ENCODE peak calls at places on chromosomes 2 and 18, in six cellular contexts. Y, I, D, T, O and R are unnamed samples.

GRCh38 chr2:115163572-115163971 is 721.1 kb downstream of the DPP10 start:
- DNase-seq in Y (peak; percentile 29), I (no peak), D (no peak), T (no peak), O (no peak), R (no peak)

GRCh38 chr2:224517963-224518362 is 67.2 kb downstream of the CUL3 start:
- DNase-seq in Y (no peak), I (no peak), D (no peak), T (no peak), O (no peak), R (no peak)

GRCh38 chr2:240149943-240150784 is 9.7 kb upstream of the OTOS start:
- DNase-seq in Y (peak; percentile 78), I (no peak), D (peak; percentile 53), T (peak; percentile 22), O (peak; percentile 23), R (peak; percentile 46)

GRCh38 chr2:241617431-241618154 is 19.4 kb downstream of the THAP4 start:
- DNase-seq in Y (peak; percentile 50), I (no peak), D (no peak), T (no peak), O (no peak), R (no peak)

GRCh38 chr2:142989276-142990204 is 112.1 kb downstream of the KYNU start:
- DNase-seq in Y (no peak), I (no peak), D (no peak), T (peak; percentile 71), O (peak; percentile 77), R (no peak)

GRCh38 chr2:110991951-110992350 is 128.8 kb upstream of the BCL2L11 start:
- DNase-seq in Y (no peak), I (no peak), D (no peak), T (no peak), O (no peak), R (no peak)

GRCh38 chr2:42102606-42103450 is 55.0 kb downstream of the PKDCC start:
- DNase-seq in Y (peak; percentile 98), I (peak; percentile 89), D (peak; percentile 72), T (no peak), O (no peak), R (peak; percentile 61)

GRCh38 chr2:162989507-162989906 is 150.9 kb upstream of the KCNH7 start:
- DNase-seq in Y (no peak), I (no peak), D (no peak), T (no peak), O (no peak), R (no peak)

GRCh38 chr2:50769416-50769815 is 262.5 kb downstream of the NRXN1 start:
- DNase-seq in Y (no peak), I (no peak), D (no peak), T (no peak), O (no peak), R (no peak)

GRCh38 chr2:174328309-174329156 is 6.2 kb upstream of the SP9 start:
- DNase-seq in Y (peak; percentile 63), I (no peak), D (no peak), T (no peak), O (peak; percentile 45), R (peak; percentile 29)

GRCh38 chr18:48868468-48869466 is 82.0 kb downstream of the SMAD7 start:
- DNase-seq in Y (no peak), I (no peak), D (peak; percentile 24), T (peak; percentile 34), O (no peak), R (no peak)

GRCh38 chr2:237223208-237223861 is 137.6 kb downstream of the COPS8 start:
- DNase-seq in Y (no peak), I (no peak), D (no peak), T (peak; percentile 100), O (peak; percentile 97), R (no peak)

GRCh38 chr2:238107525-238108422 is 7.6 kb downstream of the ESPNL start:
- DNase-seq in Y (peak; percentile 44), I (no peak), D (peak; percentile 15), T (no peak), O (no peak), R (no peak)

GRCh38 chr2:44801676-44802408 is 139.7 kb upstream of the SIX3 start:
- DNase-seq in Y (peak; percentile 53), I (no peak), D (no peak), T (no peak), O (peak; percentile 8), R (no peak)

GRCh38 chr18:50654658-50655550 is 95.0 kb downstream of the MAPK4 start:
- DNase-seq in Y (no peak), I (no peak), D (no peak), T (no peak), O (no peak), R (no peak)

GRCh38 chr2:74250189-74250631 is 51.8 kb downstream of the MTHFD2 start:
- DNase-seq in Y (peak; percentile 59), I (no peak), D (peak; percentile 20), T (peak; percentile 40), O (peak; percentile 46), R (peak; percentile 39)

GRCh38 chr2:64130333-64130732 is 13.9 kb downstream of the PELI1 start:
- DNase-seq in Y (no peak), I (no peak), D (no peak), T (no peak), O (no peak), R (no peak)

GRCh38 chr2:64133354-64133753 is 10.9 kb downstream of the PELI1 start:
- DNase-seq in Y (no peak), I (no peak), D (no peak), T (no peak), O (no peak), R (no peak)

GRCh38 chr2:64127119-64127518 is 17.1 kb downstream of the PELI1 start:
- DNase-seq in Y (no peak), I (no peak), D (no peak), T (no peak), O (no peak), R (no peak)

GRCh38 chr2:64124571-64124970 is 19.6 kb downstream of the PELI1 start:
- DNase-seq in Y (no peak), I (no peak), D (no peak), T (no peak), O (no peak), R (no peak)

DNA sequence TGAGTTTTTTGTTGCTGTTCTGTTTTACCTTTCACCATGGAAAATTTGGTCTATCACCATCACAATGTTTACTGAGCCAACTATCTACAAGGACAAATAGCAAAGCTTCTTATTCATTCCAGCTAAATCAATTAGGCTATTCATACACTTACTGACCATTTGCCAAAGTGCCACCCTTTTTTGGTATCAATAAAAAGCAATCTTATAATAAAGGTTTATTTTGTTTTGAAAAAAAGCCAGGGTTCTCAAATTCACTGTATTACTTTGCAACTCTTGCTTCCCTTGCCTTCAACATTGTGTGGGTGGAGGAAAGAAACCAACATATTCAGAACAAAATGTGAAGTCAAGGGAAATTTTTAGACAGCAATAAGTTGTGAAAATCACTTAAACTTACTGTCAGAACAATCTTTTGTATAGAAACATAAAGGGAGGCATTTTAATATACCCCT is 15.3 kb downstream of the PELI1 start:
- DNase-seq in Y (no peak), I (no peak), D (no peak), T (peak; percentile 18), O (no peak), R (no peak)
- H3K14ac ChIP-seq in Y (no peak overlapping the region), I (no peak overlapping the region), D (no peak overlapping the region), T (no peak overlapping the region), O (no peak overlapping the region), R (no peak overlapping the region)

DNA sequence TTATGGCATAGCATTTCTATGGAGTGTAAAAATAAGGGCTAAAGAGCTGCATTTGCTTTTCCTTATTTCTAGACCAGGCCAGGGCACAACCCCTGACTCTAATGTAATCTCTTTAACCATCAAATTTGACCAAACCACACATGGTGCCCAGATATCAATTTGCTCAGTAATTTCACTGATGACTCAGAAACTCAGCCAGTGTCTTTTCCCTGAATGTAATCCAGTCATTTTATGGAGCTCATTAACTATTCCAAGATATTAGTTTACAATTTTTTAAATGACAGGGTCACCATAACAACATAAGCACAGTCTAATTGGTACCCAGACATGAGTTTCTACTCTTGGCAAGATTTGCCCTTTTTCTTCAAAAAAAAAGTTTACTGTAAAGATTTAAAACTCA is 270.8 kb upstream of the AGAP1 start:
- DNase-seq in Y (no peak), I (no peak), D (no peak), T (no peak), O (no peak), R (no peak)
- H3K4ac ChIP-seq in Y (no peak overlapping the region), I (no peak overlapping the region), D (no peak overlapping the region), T (no peak overlapping the region), O (no peak overlapping the region), R (no peak overlapping the region)

GRCh38 chr2:134778372-134778771 is 59.6 kb upstream of the TMEM163 start:
- DNase-seq in Y (peak; percentile 59), I (no peak), D (no peak), T (no peak), O (no peak), R (no peak)
- H3K4me2 ChIP-seq in Y (no peak overlapping the region), I (no peak overlapping the region), D (no peak overlapping the region), T (no peak overlapping the region), O (no peak overlapping the region), R (no peak overlapping the region)

GRCh38 chr18:24120676-24121075 is 18.2 kb upstream of the CABYR start:
- DNase-seq in Y (no peak), I (no peak), D (no peak), T (no peak), O (no peak), R (no peak)
- H3K14ac ChIP-seq in Y (no peak overlapping the region), I (no peak overlapping the region), D (no peak overlapping the region), T (no peak overlapping the region), O (no peak overlapping the region), R (no peak overlapping the region)

GRCh38 chr2:62321370-62321769 is 125.5 kb downstream of the B3GNT2 start:
- DNase-seq in Y (no peak), I (no peak), D (no peak), T (no peak), O (no peak), R (no peak)

GRCh38 chr2:62321890-62322289 is 126.0 kb downstream of the B3GNT2 start:
- DNase-seq in Y (no peak), I (no peak), D (no peak), T (no peak), O (no peak), R (no peak)

GRCh38 chr2:62319061-62319460 is 123.1 kb downstream of the B3GNT2 start:
- DNase-seq in Y (no peak), I (no peak), D (no peak), T (no peak), O (peak; percentile 18), R (no peak)

GRCh38 chr2:62325398-62325797 is 129.5 kb downstream of the B3GNT2 start:
- DNase-seq in Y (no peak), I (no peak), D (no peak), T (no peak), O (no peak), R (no peak)

DNA sequence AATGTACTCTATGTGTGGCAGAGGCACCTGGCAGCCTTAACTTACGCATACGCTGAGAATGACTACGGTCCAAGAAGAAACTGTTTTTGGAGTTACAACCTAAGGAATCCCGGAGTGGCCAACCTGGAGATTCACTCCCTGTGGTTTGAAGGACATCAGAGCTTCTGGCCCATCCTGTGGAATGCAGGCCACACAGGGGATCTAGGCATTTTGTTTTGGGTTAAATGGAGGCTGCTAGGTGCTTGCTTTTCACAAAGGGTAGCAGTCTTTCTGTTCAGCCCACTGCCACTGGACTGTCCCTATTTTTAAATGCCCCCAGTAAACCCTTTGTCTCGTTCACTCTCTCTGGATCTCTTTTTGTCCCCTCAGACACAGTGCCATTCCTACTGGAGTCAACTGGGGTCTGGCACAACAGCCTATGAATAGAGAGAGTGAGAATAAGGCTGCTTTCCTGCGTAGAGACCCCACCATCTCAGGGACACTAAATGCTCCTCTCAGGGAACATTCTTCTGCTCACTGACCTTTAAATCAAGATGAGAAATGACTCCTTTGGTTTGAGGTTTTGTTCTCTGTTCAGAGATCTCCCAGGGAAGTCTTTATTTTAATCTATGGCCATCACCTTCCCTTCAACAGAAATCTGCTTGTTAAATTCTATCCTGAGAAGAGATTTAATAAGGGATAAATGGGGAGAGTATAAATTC is 124.9 kb downstream of the B3GNT2 start:
- DNase-seq in Y (peak; percentile 37), I (no peak), D (no peak), T (no peak), O (no peak), R (no peak)
- H3K4ac ChIP-seq in Y (no peak overlapping the region), I (no peak overlapping the region), D (no peak overlapping the region), T (no peak overlapping the region), O (no peak overlapping the region), R (no peak overlapping the region)